ENCODE peak calls at places on chromosomes 4 and X, in seven cellular contexts. One of them, this sample, is unnamed.

GRCh38 chr4:146190393-146190910 is 14.9 kb downstream of the LSM6 start:
- DNase-seq in LNCaP clone FGC: no peak
- DNase-seq in upper lobe of right lung: no peak
- DNase-seq in lower leg skin: no peak
- DNase-seq in activated CD8-positive, alpha-beta T cell treated with anti-CD3 and anti-CD28 coated beads for 36 hours: no peak
- DNase-seq in AG04449: no peak
- DNase-seq in hepatocyte: no peak
- DNase-seq in this sample: no peak

GRCh38 chr4:93981594-93981993 is 153.0 kb downstream of the ATOH1 start:
- DNase-seq in LNCaP clone FGC: no peak
- DNase-seq in upper lobe of right lung: no peak
- DNase-seq in lower leg skin: no peak
- DNase-seq in activated CD8-positive, alpha-beta T cell treated with anti-CD3 and anti-CD28 coated beads for 36 hours: no peak
- DNase-seq in AG04449: no peak
- DNase-seq in hepatocyte: no peak
- DNase-seq in this sample: no peak

GRCh38 chr4:89563431-89563830 is 255.8 kb upstream of the GPRIN3 start:
- DNase-seq in LNCaP clone FGC: no peak
- DNase-seq in upper lobe of right lung: no peak
- DNase-seq in lower leg skin: no peak
- DNase-seq in activated CD8-positive, alpha-beta T cell treated with anti-CD3 and anti-CD28 coated beads for 36 hours: no peak
- DNase-seq in AG04449: no peak
- DNase-seq in hepatocyte: no peak
- DNase-seq in this sample: no peak

GRCh38 chrX:5399403-5399802 is 829.3 kb downstream of the NLGN4X start:
- DNase-seq in LNCaP clone FGC: no peak
- DNase-seq in upper lobe of right lung: no peak
- DNase-seq in lower leg skin: no peak
- DNase-seq in activated CD8-positive, alpha-beta T cell treated with anti-CD3 and anti-CD28 coated beads for 36 hours: no peak
- DNase-seq in AG04449: no peak
- DNase-seq in hepatocyte: no peak
- DNase-seq in this sample: no peak

GRCh38 chrX:141341341-141341740 is 99.0 kb upstream of the SPANXC start:
- DNase-seq in LNCaP clone FGC: no peak
- DNase-seq in upper lobe of right lung: no peak
- DNase-seq in lower leg skin: no peak
- DNase-seq in activated CD8-positive, alpha-beta T cell treated with anti-CD3 and anti-CD28 coated beads for 36 hours: no peak
- DNase-seq in AG04449: peak
- DNase-seq in hepatocyte: no peak
- DNase-seq in this sample: no peak

GRCh38 chr4:120865985-120866384 is 56.5 kb downstream of the PRDM5 start:
- DNase-seq in LNCaP clone FGC: no peak
- DNase-seq in upper lobe of right lung: no peak
- DNase-seq in lower leg skin: no peak
- DNase-seq in activated CD8-positive, alpha-beta T cell treated with anti-CD3 and anti-CD28 coated beads for 36 hours: no peak
- DNase-seq in AG04449: no peak
- DNase-seq in hepatocyte: no peak
- DNase-seq in this sample: no peak

GRCh38 chr4:101417046-101417445 is 69.7 kb upstream of the PPP3CA start:
- DNase-seq in LNCaP clone FGC: no peak
- DNase-seq in upper lobe of right lung: no peak
- DNase-seq in lower leg skin: no peak
- DNase-seq in activated CD8-positive, alpha-beta T cell treated with anti-CD3 and anti-CD28 coated beads for 36 hours: no peak
- DNase-seq in AG04449: no peak
- DNase-seq in hepatocyte: no peak
- DNase-seq in this sample: no peak

GRCh38 chr4:80454040-80454439 is 118.5 kb downstream of the CFAP299 start:
- DNase-seq in LNCaP clone FGC: no peak
- DNase-seq in upper lobe of right lung: no peak
- DNase-seq in lower leg skin: no peak
- DNase-seq in activated CD8-positive, alpha-beta T cell treated with anti-CD3 and anti-CD28 coated beads for 36 hours: no peak
- DNase-seq in AG04449: no peak
- DNase-seq in hepatocyte: no peak
- DNase-seq in this sample: peak

GRCh38 chr4:123390846-123391456 is 5.6 kb upstream of the SPRY1 start:
- DNase-seq in LNCaP clone FGC: no peak
- DNase-seq in upper lobe of right lung: no peak
- DNase-seq in lower leg skin: no peak
- DNase-seq in activated CD8-positive, alpha-beta T cell treated with anti-CD3 and anti-CD28 coated beads for 36 hours: no peak
- DNase-seq in AG04449: no peak
- DNase-seq in hepatocyte: peak
- DNase-seq in this sample: no peak

GRCh38 chrX:68978211-68978780 is 149.5 kb downstream of the EFNB1 start:
- DNase-seq in LNCaP clone FGC: no peak
- DNase-seq in upper lobe of right lung: no peak
- DNase-seq in lower leg skin: no peak
- DNase-seq in activated CD8-positive, alpha-beta T cell treated with anti-CD3 and anti-CD28 coated beads for 36 hours: no peak
- DNase-seq in AG04449: no peak
- DNase-seq in hepatocyte: peak
- DNase-seq in this sample: no peak

GRCh38 chrX:45668686-45669443 is 468.2 kb upstream of the DIPK2B start:
- DNase-seq in LNCaP clone FGC: no peak
- DNase-seq in upper lobe of right lung: no peak
- DNase-seq in lower leg skin: no peak
- DNase-seq in activated CD8-positive, alpha-beta T cell treated with anti-CD3 and anti-CD28 coated beads for 36 hours: no peak
- DNase-seq in AG04449: peak
- DNase-seq in hepatocyte: no peak
- DNase-seq in this sample: no peak

GRCh38 chrX:54776987-54777672 is 20.9 kb downstream of the ITIH6 start:
- DNase-seq in LNCaP clone FGC: no peak
- DNase-seq in upper lobe of right lung: no peak
- DNase-seq in lower leg skin: no peak
- DNase-seq in activated CD8-positive, alpha-beta T cell treated with anti-CD3 and anti-CD28 coated beads for 36 hours: peak
- DNase-seq in AG04449: no peak
- DNase-seq in hepatocyte: no peak
- DNase-seq in this sample: no peak

GRCh38 chr4:38781854-38782261 is 932 bp downstream of the TLR10 start:
- DNase-seq in LNCaP clone FGC: no peak
- DNase-seq in upper lobe of right lung: no peak
- DNase-seq in lower leg skin: no peak
- DNase-seq in activated CD8-positive, alpha-beta T cell treated with anti-CD3 and anti-CD28 coated beads for 36 hours: no peak
- DNase-seq in AG04449: no peak
- DNase-seq in hepatocyte: no peak
- DNase-seq in this sample: no peak

GRCh38 chr4:113952452-113953029 is 26.9 kb downstream of the ARSJ start:
- DNase-seq in LNCaP clone FGC: no peak
- DNase-seq in upper lobe of right lung: no peak
- DNase-seq in lower leg skin: no peak
- DNase-seq in activated CD8-positive, alpha-beta T cell treated with anti-CD3 and anti-CD28 coated beads for 36 hours: peak
- DNase-seq in AG04449: no peak
- DNase-seq in hepatocyte: peak
- DNase-seq in this sample: peak

GRCh38 chr4:114684462-114684861 is 85.9 kb downstream of the UGT8 start:
- DNase-seq in LNCaP clone FGC: no peak
- DNase-seq in upper lobe of right lung: no peak
- DNase-seq in lower leg skin: no peak
- DNase-seq in activated CD8-positive, alpha-beta T cell treated with anti-CD3 and anti-CD28 coated beads for 36 hours: no peak
- DNase-seq in AG04449: no peak
- DNase-seq in hepatocyte: no peak
- DNase-seq in this sample: no peak

GRCh38 chrX:7233632-7234406 is 85.9 kb upstream of the PUDP start:
- DNase-seq in LNCaP clone FGC: no peak
- DNase-seq in upper lobe of right lung: no peak
- DNase-seq in lower leg skin: no peak
- DNase-seq in activated CD8-positive, alpha-beta T cell treated with anti-CD3 and anti-CD28 coated beads for 36 hours: no peak
- DNase-seq in AG04449: no peak
- DNase-seq in hepatocyte: no peak
- DNase-seq in this sample: no peak

GRCh38 chr4:129570326-129570725 is 474.4 kb downstream of the C4orf33 start:
- DNase-seq in LNCaP clone FGC: no peak
- DNase-seq in upper lobe of right lung: no peak
- DNase-seq in lower leg skin: no peak
- DNase-seq in activated CD8-positive, alpha-beta T cell treated with anti-CD3 and anti-CD28 coated beads for 36 hours: no peak
- DNase-seq in AG04449: no peak
- DNase-seq in hepatocyte: no peak
- DNase-seq in this sample: no peak

GRCh38 chr4:129561280-129561679 is 465.3 kb downstream of the C4orf33 start:
- DNase-seq in LNCaP clone FGC: no peak
- DNase-seq in upper lobe of right lung: no peak
- DNase-seq in lower leg skin: no peak
- DNase-seq in activated CD8-positive, alpha-beta T cell treated with anti-CD3 and anti-CD28 coated beads for 36 hours: no peak
- DNase-seq in AG04449: no peak
- DNase-seq in hepatocyte: no peak
- DNase-seq in this sample: no peak

GRCh38 chr4:129561886-129562285 is 465.9 kb downstream of the C4orf33 start:
- DNase-seq in LNCaP clone FGC: no peak
- DNase-seq in upper lobe of right lung: no peak
- DNase-seq in lower leg skin: no peak
- DNase-seq in activated CD8-positive, alpha-beta T cell treated with anti-CD3 and anti-CD28 coated beads for 36 hours: no peak
- DNase-seq in AG04449: no peak
- DNase-seq in hepatocyte: no peak
- DNase-seq in this sample: no peak

DNA sequence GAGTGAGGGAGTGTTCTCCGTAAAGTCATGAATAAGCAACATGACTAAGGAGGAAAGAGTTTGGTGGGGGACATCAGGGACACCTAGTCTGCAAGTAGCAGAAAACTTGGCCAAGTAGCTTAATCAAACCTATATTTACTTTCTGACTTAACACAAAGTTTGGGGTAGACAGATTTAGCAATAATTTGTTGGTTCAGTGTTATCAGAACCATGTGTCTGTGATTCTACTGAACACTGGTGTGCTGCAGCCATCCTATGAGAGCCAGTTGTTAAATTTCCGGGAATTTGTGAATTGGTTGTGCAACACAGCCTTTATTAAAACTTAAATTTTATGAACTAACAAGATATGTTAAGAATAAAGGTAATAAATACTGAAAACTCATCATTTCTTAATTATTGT is 469.3 kb downstream of the C4orf33 start:
- DNase-seq in LNCaP clone FGC: no peak
- DNase-seq in upper lobe of right lung: no peak
- DNase-seq in lower leg skin: no peak
- DNase-seq in activated CD8-positive, alpha-beta T cell treated with anti-CD3 and anti-CD28 coated beads for 36 hours: no peak
- DNase-seq in AG04449: no peak
- DNase-seq in hepatocyte: no peak
- DNase-seq in this sample: no peak
- TF ChIP-seq CTCF in LNCaP clone FGC: no peak
- TF ChIP-seq CTCF in upper lobe of right lung: no peak
- TF ChIP-seq CTCF in lower leg skin: no peak
- TF ChIP-seq CTCF in activated CD8-positive, alpha-beta T cell treated with anti-CD3 and anti-CD28 coated beads for 36 hours: no peak
- TF ChIP-seq CTCF in AG04449: no peak
- TF ChIP-seq CTCF in hepatocyte: no peak
- TF ChIP-seq CTCF in this sample: no peak

GRCh38 chrX:48978226-48978625 is 6.6 kb upstream of the KCND1 start:
- DNase-seq in LNCaP clone FGC: no peak
- DNase-seq in upper lobe of right lung: no peak
- DNase-seq in lower leg skin: no peak
- DNase-seq in activated CD8-positive, alpha-beta T cell treated with anti-CD3 and anti-CD28 coated beads for 36 hours: no peak
- DNase-seq in AG04449: no peak
- DNase-seq in hepatocyte: no peak
- DNase-seq in this sample: no peak

GRCh38 chrX:48975541-48975940 is 3.9 kb upstream of the KCND1 start:
- DNase-seq in LNCaP clone FGC: no peak
- DNase-seq in upper lobe of right lung: no peak
- DNase-seq in lower leg skin: no peak
- DNase-seq in activated CD8-positive, alpha-beta T cell treated with anti-CD3 and anti-CD28 coated beads for 36 hours: no peak
- DNase-seq in AG04449: no peak
- DNase-seq in hepatocyte: no peak
- DNase-seq in this sample: no peak

GRCh38 chrX:48983081-48983480 is 11.4 kb upstream of the KCND1 start:
- DNase-seq in LNCaP clone FGC: no peak
- DNase-seq in upper lobe of right lung: no peak
- DNase-seq in lower leg skin: no peak
- DNase-seq in activated CD8-positive, alpha-beta T cell treated with anti-CD3 and anti-CD28 coated beads for 36 hours: no peak
- DNase-seq in AG04449: no peak
- DNase-seq in hepatocyte: no peak
- DNase-seq in this sample: no peak

GRCh38 chrX:48976086-48976485 is 4.4 kb upstream of the KCND1 start:
- DNase-seq in LNCaP clone FGC: no peak
- DNase-seq in upper lobe of right lung: no peak
- DNase-seq in lower leg skin: no peak
- DNase-seq in activated CD8-positive, alpha-beta T cell treated with anti-CD3 and anti-CD28 coated beads for 36 hours: no peak
- DNase-seq in AG04449: no peak
- DNase-seq in hepatocyte: no peak
- DNase-seq in this sample: no peak

DNA sequence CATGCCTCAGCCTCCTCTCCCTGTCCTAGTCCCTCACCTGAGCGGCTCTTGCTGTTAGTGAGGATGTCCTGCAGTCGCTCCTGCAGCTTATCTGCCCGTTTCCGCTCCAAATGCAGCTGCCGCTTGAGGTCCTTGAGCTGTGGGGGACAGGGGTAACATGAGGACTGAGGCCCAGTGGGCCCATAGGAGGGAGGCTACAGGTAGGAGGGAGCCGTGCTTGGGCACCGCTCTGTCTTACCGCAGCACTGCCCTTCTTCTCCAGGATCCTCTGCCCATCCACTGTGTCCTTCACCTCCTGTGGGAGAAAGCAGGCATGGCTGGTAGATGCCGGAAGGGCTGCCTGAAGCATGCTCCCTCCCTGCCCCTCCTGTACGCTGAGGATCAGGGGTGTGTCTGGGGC is 9.5 kb upstream of the KCND1 start:
- DNase-seq in LNCaP clone FGC: no peak
- DNase-seq in upper lobe of right lung: no peak
- DNase-seq in lower leg skin: no peak
- DNase-seq in activated CD8-positive, alpha-beta T cell treated with anti-CD3 and anti-CD28 coated beads for 36 hours: no peak
- DNase-seq in AG04449: no peak
- DNase-seq in hepatocyte: no peak
- DNase-seq in this sample: no peak
- TF ChIP-seq CTCF in LNCaP clone FGC: no peak
- TF ChIP-seq CTCF in upper lobe of right lung: no peak
- TF ChIP-seq CTCF in lower leg skin: no peak
- TF ChIP-seq CTCF in activated CD8-positive, alpha-beta T cell treated with anti-CD3 and anti-CD28 coated beads for 36 hours: no peak
- TF ChIP-seq CTCF in AG04449: no peak
- TF ChIP-seq CTCF in hepatocyte: no peak
- TF ChIP-seq CTCF in this sample: no peak

GRCh38 chrX:74535211-74535621 is 79.2 kb downstream of the RLIM start:
- DNase-seq in LNCaP clone FGC: no peak
- DNase-seq in upper lobe of right lung: no peak
- DNase-seq in lower leg skin: no peak
- DNase-seq in activated CD8-positive, alpha-beta T cell treated with anti-CD3 and anti-CD28 coated beads for 36 hours: no peak
- DNase-seq in AG04449: no peak
- DNase-seq in hepatocyte: peak
- DNase-seq in this sample: no peak

GRCh38 chrX:74537011-74537390 is 77.4 kb downstream of the RLIM start:
- DNase-seq in LNCaP clone FGC: no peak
- DNase-seq in upper lobe of right lung: no peak
- DNase-seq in lower leg skin: no peak
- DNase-seq in activated CD8-positive, alpha-beta T cell treated with anti-CD3 and anti-CD28 coated beads for 36 hours: no peak
- DNase-seq in AG04449: no peak
- DNase-seq in hepatocyte: peak
- DNase-seq in this sample: no peak

GRCh38 chrX:74534569-74535038 is 79.8 kb downstream of the RLIM start:
- DNase-seq in LNCaP clone FGC: no peak
- DNase-seq in upper lobe of right lung: no peak
- DNase-seq in lower leg skin: no peak
- DNase-seq in activated CD8-positive, alpha-beta T cell treated with anti-CD3 and anti-CD28 coated beads for 36 hours: peak
- DNase-seq in AG04449: no peak
- DNase-seq in hepatocyte: no peak
- DNase-seq in this sample: no peak

GRCh38 chrX:74535633-74536141 is 78.7 kb downstream of the RLIM start:
- DNase-seq in LNCaP clone FGC: no peak
- DNase-seq in upper lobe of right lung: peak
- DNase-seq in lower leg skin: peak
- DNase-seq in activated CD8-positive, alpha-beta T cell treated with anti-CD3 and anti-CD28 coated beads for 36 hours: peak
- DNase-seq in AG04449: no peak
- DNase-seq in hepatocyte: peak
- DNase-seq in this sample: peak

GRCh38 chrX:74536142-74537010 is 78.0 kb downstream of the RLIM start:
- DNase-seq in LNCaP clone FGC: no peak
- DNase-seq in upper lobe of right lung: peak
- DNase-seq in lower leg skin: peak
- DNase-seq in activated CD8-positive, alpha-beta T cell treated with anti-CD3 and anti-CD28 coated beads for 36 hours: peak
- DNase-seq in AG04449: no peak
- DNase-seq in hepatocyte: peak
- DNase-seq in this sample: peak
- TF ChIP-seq CTCF in LNCaP clone FGC: no peak
- TF ChIP-seq CTCF in upper lobe of right lung: peak
- TF ChIP-seq CTCF in lower leg skin: no peak
- TF ChIP-seq CTCF in activated CD8-positive, alpha-beta T cell treated with anti-CD3 and anti-CD28 coated beads for 36 hours: no peak
- TF ChIP-seq CTCF in AG04449: peak
- TF ChIP-seq CTCF in hepatocyte: peak
- TF ChIP-seq CTCF in this sample: peak

GRCh38 chr4:56656346-56656643 is 24.8 kb downstream of the HOPX start:
- DNase-seq in LNCaP clone FGC: no peak
- DNase-seq in upper lobe of right lung: no peak
- DNase-seq in lower leg skin: no peak
- DNase-seq in activated CD8-positive, alpha-beta T cell treated with anti-CD3 and anti-CD28 coated beads for 36 hours: peak
- DNase-seq in AG04449: no peak
- DNase-seq in hepatocyte: peak
- DNase-seq in this sample: no peak
- TF ChIP-seq CTCF in LNCaP clone FGC: no peak
- TF ChIP-seq CTCF in upper lobe of right lung: peak
- TF ChIP-seq CTCF in lower leg skin: no peak
- TF ChIP-seq CTCF in activated CD8-positive, alpha-beta T cell treated with anti-CD3 and anti-CD28 coated beads for 36 hours: peak
- TF ChIP-seq CTCF in AG04449: peak
- TF ChIP-seq CTCF in hepatocyte: peak
- TF ChIP-seq CTCF in this sample: no peak